ENCODE peak calls at places on chromosomes 3 and 15, in seven cellular contexts. R, L, F, C, J, Y and T are unnamed samples.

GRCh38 chr3:12579919-12580318 is 23.0 kb downstream of the MKRN2 start:
- DNase-seq in R (no peak), L (no peak), F (no peak), C (no peak), J (no peak), Y (no peak), T (no peak)

GRCh38 chr3:81790117-81790516 is 28.7 kb upstream of the GBE1 start:
- DNase-seq in R (no peak), L (no peak), F (no peak), C (no peak), J (no peak), Y (no peak), T (no peak)

GRCh38 chr3:125075738-125076137 is 19.9 kb upstream of the HEG1 start:
- DNase-seq in R (no peak), L (no peak), F (no peak), C (no peak), J (no peak), Y (no peak), T (no peak)

GRCh38 chr3:160163259-160163878 is 61.9 kb upstream of the C3orf80 start:
- DNase-seq in R (peak), L (peak), F (no peak), C (peak), J (no peak), Y (no peak), T (no peak)

GRCh38 chr3:69252631-69253030 is 130.2 kb upstream of the LMOD3 start:
- DNase-seq in R (no peak), L (no peak), F (no peak), C (no peak), J (no peak), Y (no peak), T (no peak)

GRCh38 chr15:74620636-74621545 is 5.3 kb downstream of the CLK3 start:
- DNase-seq in R (peak), L (peak), F (peak), C (peak), J (peak), Y (peak), T (peak)

GRCh38 chr15:31256385-31257265 is 70.0 kb upstream of the KLF13 start:
- DNase-seq in R (no peak), L (peak), F (no peak), C (peak), J (no peak), Y (no peak), T (no peak)

GRCh38 chr3:188915137-188915536 is 256.6 kb upstream of the TPRG1 start:
- DNase-seq in R (no peak), L (no peak), F (no peak), C (no peak), J (no peak), Y (no peak), T (no peak)

GRCh38 chr3:18423401-18424212 is 1.5 kb downstream of the SATB1 start:
- DNase-seq in R (no peak), L (peak), F (no peak), C (peak), J (peak), Y (peak), T (peak)

GRCh38 chr3:89113887-89114840 is 6.7 kb downstream of the EPHA3 start:
- DNase-seq in R (no peak), L (peak), F (no peak), C (no peak), J (peak), Y (no peak), T (no peak)

GRCh38 chr3:152779649-152780048 is 55.3 kb upstream of the P2RY1 start:
- DNase-seq in R (no peak), L (no peak), F (no peak), C (no peak), J (no peak), Y (no peak), T (no peak)

GRCh38 chr3:4416961-4417360 is 50.1 kb downstream of the SUMF1 start:
- DNase-seq in R (peak), L (no peak), F (no peak), C (no peak), J (no peak), Y (no peak), T (no peak)

GRCh38 chr15:67136802-67137201 is 71.4 kb downstream of the SMAD3 start:
- DNase-seq in R (no peak), L (no peak), F (no peak), C (no peak), J (no peak), Y (no peak), T (no peak)

GRCh38 chr3:12922299-12922698 is 80.9 kb upstream of the RPL32 start:
- DNase-seq in R (no peak), L (peak), F (no peak), C (no peak), J (no peak), Y (no peak), T (no peak)

GRCh38 chr3:60384352-60384751 is 866.9 kb downstream of the FHIT start:
- DNase-seq in R (no peak), L (no peak), F (no peak), C (no peak), J (no peak), Y (no peak), T (no peak)

GRCh38 chr15:88637841-88638625 is 783 bp upstream of the ISG20 start:
- DNase-seq in R (no peak), L (no peak), F (no peak), C (no peak), J (no peak), Y (no peak), T (no peak)

GRCh38 chr15:62711691-62712454 is 330.7 kb upstream of the TPM1 start:
- DNase-seq in R (no peak), L (no peak), F (no peak), C (no peak), J (no peak), Y (no peak), T (no peak)

GRCh38 chr3:42061711-42062408 is 29.3 kb upstream of the TRAK1 start:
- DNase-seq in R (peak), L (no peak), F (no peak), C (peak), J (no peak), Y (no peak), T (no peak)

GRCh38 chr3:10992017-10992945 is at the start of gene SLC6A1:
- DNase-seq in R (no peak), L (no peak), F (no peak), C (no peak), J (no peak), Y (no peak), T (no peak)

GRCh38 chr3:188827078-188827477 is 344.7 kb upstream of the TPRG1 start:
- DNase-seq in R (no peak), L (no peak), F (no peak), C (no peak), J (no peak), Y (no peak), T (no peak)

GRCh38 chr3:124520970-124521369 is 209.3 kb upstream of the UMPS start:
- DNase-seq in R (no peak), L (no peak), F (no peak), C (no peak), J (no peak), Y (no peak), T (no peak)

GRCh38 chr15:25694238-25694584 is 168.9 kb downstream of the ATP10A start:
- DNase-seq in R (no peak), L (no peak), F (no peak), C (no peak), J (no peak), Y (no peak), T (no peak)

GRCh38 chr15:89472785-89473256 is 23.6 kb downstream of the RHCG start:
- DNase-seq in R (peak), L (peak), F (no peak), C (peak), J (peak), Y (no peak), T (peak)

GRCh38 chr15:90031231-90031791 is 30.2 kb downstream of the ZNF710 start:
- DNase-seq in R (no peak), L (no peak), F (no peak), C (no peak), J (peak), Y (peak), T (no peak)